ENCODE peak calls at places on chromosomes 1 and 21, in ten cellular contexts. J is IMR-90; Z is nucleus accumbens; P is dermis microvascular lymphatic vessel endothelial cell; F is posterior cingulate gyrus; G is NCI-H446; B is lower leg skin; O is activated T-helper 1 cell treated with anti-CD3 and anti-CD28 coated beads, Interleukin-2, amount 50 U/mL, for 16 hours; S is tibial nerve; I is neural crest cell. X is an unnamed sample.
A peak's percentile ranks its signal among the peaks of the same experiment; 100 is the strongest.

GRCh38 chr1:46812996-46813857 is 14.4 kb downstream of the CYP4B1 start:
- DNase-seq in I (no peak), G (no peak), Z (no peak), B (peak; percentile 12), S (no peak), P (no peak), F (no peak), J (no peak), O (no peak), X (no peak)

GRCh38 chr1:201676061-201676644 is 137.2 kb downstream of the NAV1 start:
- DNase-seq in S (no peak), P (peak; percentile 13), O (no peak), J (peak; percentile 39), G (no peak), I (no peak), Z (no peak), B (no peak), F (no peak), X (no peak)

GRCh38 chr1:176745945-176746344 is 283.0 kb downstream of the PAPPA2 start:
- DNase-seq in F (no peak), Z (no peak), B (no peak), O (no peak), I (no peak), P (no peak), G (no peak), S (no peak), J (no peak), X (peak; percentile 30)

GRCh38 chr1:935751-936231 is 12.1 kb downstream of the SAMD11 start:
- DNase-seq in I (no peak), G (peak; percentile 48), B (no peak), P (no peak), J (no peak), O (no peak), F (no peak), Z (no peak), S (no peak), X (no peak)

GRCh38 chr1:226627924-226628623 is 79.5 kb downstream of the STUM start:
- DNase-seq in J (no peak), Z (no peak), G (no peak), F (peak; percentile 12), P (no peak), S (no peak), I (no peak), B (no peak), O (no peak), X (no peak)

GRCh38 chr1:11414921-11415538 is 63.9 kb upstream of the DISP3 start:
- DNase-seq in J (no peak), Z (peak; percentile 38), B (no peak), P (no peak), I (no peak), G (no peak), O (no peak), F (peak; percentile 60), S (no peak), X (no peak)

GRCh38 chr1:6026095-6026809 is 19.4 kb upstream of the KCNAB2 start:
- DNase-seq in J (peak; percentile 30), F (no peak), S (peak; percentile 59), B (peak; percentile 85), Z (no peak), G (no peak), O (peak; percentile 87), P (peak; percentile 14), I (no peak), X (peak; percentile 79)

GRCh38 chr1:63264161-63264560 is 58.2 kb upstream of the FOXD3 start:
- DNase-seq in S (no peak), I (no peak), F (no peak), O (no peak), B (no peak), Z (no peak), J (no peak), G (no peak), P (peak; percentile 52), X (no peak)

GRCh38 chr1:103220503-103221095 is 112.3 kb upstream of the COL11A1 start:
- DNase-seq in G (peak; percentile 36), I (no peak), P (no peak), S (no peak), Z (no peak), F (no peak), J (peak; percentile 69), O (no peak), B (no peak), X (no peak)

GRCh38 chr1:208203127-208203847 is 40.9 kb downstream of the PLXNA2 start:
- DNase-seq in J (peak; percentile 46), G (peak; percentile 52), S (peak; percentile 44), F (peak; percentile 32), P (peak; percentile 96), B (no peak), I (no peak), Z (no peak), O (no peak), X (peak; percentile 51)

GRCh38 chr1:42135426-42135825 is 17.8 kb upstream of the GUCA2B start:
- DNase-seq in G (no peak), P (no peak), B (no peak), Z (no peak), S (no peak), I (no peak), J (no peak), O (no peak), F (no peak), X (no peak)

GRCh38 chr1:109959974-109960744 is 24.4 kb upstream of the AHCYL1 start:
- DNase-seq in S (no peak), P (no peak), O (no peak), J (peak; percentile 78), I (no peak), F (no peak), B (no peak), Z (no peak), G (no peak), X (no peak)

GRCh38 chr1:246215505-246215893 is 291.6 kb downstream of the SMYD3 start:
- DNase-seq in O (no peak), P (no peak), J (no peak), Z (no peak), F (no peak), G (no peak), B (no peak), I (no peak), S (no peak), X (no peak)

GRCh38 chr1:78157162-78157561 is 111.4 kb downstream of the GIPC2 start:
- DNase-seq in O (no peak), J (peak; percentile 83), B (no peak), F (no peak), S (no peak), I (no peak), G (no peak), P (no peak), Z (no peak), X (peak; percentile 23)

GRCh38 chr1:244603498-244603897 is 49.4 kb upstream of the DESI2 start:
- DNase-seq in Z (no peak), I (no peak), P (peak; percentile 48), O (no peak), G (no peak), F (no peak), S (no peak), B (no peak), J (peak; percentile 58), X (peak; percentile 6)

GRCh38 chr1:19682257-19682656 is 17.6 kb downstream of the HTR6 start:
- DNase-seq in G (no peak), S (no peak), J (peak; percentile 93), B (no peak), F (no peak), I (no peak), Z (no peak), P (no peak), O (no peak), X (peak; percentile 88)

GRCh38 chr21:18041012-18041411 is 203.6 kb upstream of the CHODL start:
- DNase-seq in Z (no peak), J (no peak), S (peak; percentile 9), G (peak; percentile 75), F (no peak), B (no peak), I (no peak), P (peak; percentile 12), O (no peak), X (no peak)

GRCh38 chr1:8721681-8722324 is 95.6 kb downstream of the RERE start:
- DNase-seq in I (no peak), Z (no peak), G (no peak), P (no peak), O (no peak), S (no peak), B (no peak), F (no peak), J (no peak), X (no peak)

GRCh38 chr1:28955930-28956552 is 41.7 kb downstream of the EPB41 start:
- DNase-seq in F (no peak), I (no peak), B (no peak), P (no peak), J (peak; percentile 47), S (no peak), G (no peak), O (no peak), Z (no peak), X (no peak)

GRCh38 chr1:167522246-167522645 is 3.9 kb upstream of the CD247 start:
- DNase-seq in O (no peak), J (no peak), F (no peak), Z (no peak), B (no peak), G (no peak), P (no peak), S (no peak), I (no peak), X (no peak)

GRCh38 chr1:22105611-22106207 is 37.2 kb downstream of the WNT4 start:
- DNase-seq in I (no peak), G (peak; percentile 7), J (peak; percentile 69), F (no peak), Z (no peak), B (no peak), O (no peak), P (peak; percentile 71), S (peak; percentile 23), X (peak; percentile 20)

GRCh38 chr1:219806642-219807041 is 121.7 kb downstream of the SLC30A10 start:
- DNase-seq in S (no peak), I (no peak), J (no peak), P (no peak), Z (no peak), F (no peak), O (no peak), G (no peak), B (no peak), X (no peak)

GRCh38 chr1:22334860-22335550 is 116.6 kb upstream of the ZBTB40 start:
- DNase-seq in P (no peak), G (no peak), B (no peak), Z (no peak), S (no peak), J (no peak), F (no peak), I (no peak), O (no peak), X (no peak)

GRCh38 chr1:22830131-22830566 is 119.5 kb downstream of the EPHB2 start:
- DNase-seq in Z (peak; percentile 41), O (no peak), I (no peak), F (no peak), P (no peak), G (peak; percentile 34), S (no peak), J (no peak), B (no peak), X (peak; percentile 83)

GRCh38 chr1:71312545-71312944 is 231.7 kb upstream of the ZRANB2 start:
- DNase-seq in G (no peak), S (no peak), O (no peak), B (no peak), I (no peak), F (no peak), P (no peak), J (no peak), Z (no peak), X (no peak)

GRCh38 chr1:198906739-198907422 is 268.0 kb downstream of the PTPRC start:
- DNase-seq in O (no peak), B (no peak), F (no peak), S (no peak), I (no peak), J (no peak), Z (no peak), P (no peak), G (no peak), X (no peak)

GRCh38 chr21:44427241-44428120 is 27.8 kb upstream of the LRRC3 start:
- DNase-seq in F (no peak), B (no peak), J (no peak), Z (no peak), P (no peak), G (no peak), S (no peak), I (no peak), O (no peak), X (no peak)

GRCh38 chr1:116352349-116352813 is 20.7 kb upstream of the ATP1A1 start:
- DNase-seq in I (no peak), Z (no peak), O (no peak), B (no peak), F (no peak), S (no peak), J (no peak), G (no peak), P (no peak), X (no peak)

X was measured in foreskin keratinocyte.